ENCODE peak calls at places on chromosomes 2 and 18, in four cellular contexts. G, X, O and W are unnamed samples.

GRCh38 chr2:39851691-39852110 is 72.6 kb upstream of the THUMPD2 start:
- DNase-seq in X (no peak), G (no peak), O (no peak), W (no peak)

GRCh38 chr2:73297586-73297985 is 4.2 kb upstream of the EGR4 start:
- DNase-seq in X (no peak), G (no peak), O (no peak), W (no peak)

GRCh38 chr2:86304416-86304815 is 33.0 kb downstream of the REEP1 start:
- DNase-seq in G (no peak), X (no peak), O (no peak), W (no peak)

GRCh38 chr18:24230766-24231165 is 91.9 kb downstream of the CABYR start:
- DNase-seq in X (no peak), G (no peak), O (no peak), W (no peak)

GRCh38 chr2:186503827-186504606 is 18.0 kb downstream of the ZC3H15 start:
- DNase-seq in O (no peak), G (no peak), X (no peak), W (no peak)

GRCh38 chr2:222960126-222960525 is 91.9 kb upstream of the KCNE4 start:
- DNase-seq in G (no peak), X (no peak), O (no peak), W (no peak)

GRCh38 chr2:102770506-102770905 is 8.7 kb downstream of the TMEM182 start:
- DNase-seq in O (no peak), X (no peak), G (no peak), W (no peak)

GRCh38 chr2:215003001-215003400 is 135.4 kb downstream of the ABCA12 start:
- DNase-seq in G (no peak), O (no peak), X (no peak), W (no peak)

GRCh38 chr2:210099940-210100339 is 71.3 kb downstream of the KANSL1L start:
- DNase-seq in X (no peak), G (no peak), O (no peak), W (no peak)

GRCh38 chr18:26864658-26865057 is 849 bp downstream of the AQP4 start:
- DNase-seq in G (no peak), O (no peak), X (no peak), W (no peak)

GRCh38 chr2:109376115-109376514 is 237.7 kb downstream of the SEPTIN10 start:
- DNase-seq in X (no peak), G (peak; percentile 34), O (no peak), W (no peak)

GRCh38 chr18:61845212-61845611 is 47.6 kb downstream of the RNF152 start:
- DNase-seq in O (no peak), X (no peak), G (no peak), W (no peak)

GRCh38 chr2:96940026-96940601 is 46.3 kb downstream of the FAM178B start:
- DNase-seq in X (no peak), G (no peak), O (no peak), W (no peak)

GRCh38 chr2:235518317-235519090 is 24.7 kb downstream of the AGAP1 start:
- DNase-seq in X (no peak), G (no peak), O (no peak), W (no peak)

GRCh38 chr2:46315103-46315890 is 18.1 kb downstream of the EPAS1 start:
- DNase-seq in G (peak; percentile 95), X (no peak), O (no peak), W (peak; percentile 55)

GRCh38 chr2:241066171-241066892 is 35.8 kb downstream of the MTERF4 start:
- DNase-seq in G (peak; percentile 46), X (no peak), O (no peak), W (no peak)

GRCh38 chr2:222656544-222657446 is 903 bp upstream of the FARSB start:
- DNase-seq in G (no peak), O (no peak), X (no peak), W (no peak)

GRCh38 chr18:13568443-13569392 is 157.6 kb downstream of the FAM210A start:
- DNase-seq in G (no peak), O (no peak), X (no peak), W (no peak)

GRCh38 chr2:167675906-167676305 is 571.5 kb downstream of the STK39 start:
- DNase-seq in X (no peak), G (no peak), O (no peak), W (no peak)

GRCh38 chr2:120066708-120067547 is 54.1 kb downstream of the EPB41L5 start:
- DNase-seq in X (no peak), O (no peak), G (no peak), W (peak; percentile 11)

GRCh38 chr2:197090713-197091367 is 164.3 kb upstream of the PGAP1 start:
- DNase-seq in G (no peak), O (no peak), X (no peak), W (no peak)

GRCh38 chr18:77051581-77052296 is 80.8 kb downstream of the MBP start:
- DNase-seq in X (no peak), O (no peak), G (no peak), W (no peak)

GRCh38 chr2:36322108-36322507 is 33.5 kb upstream of the CRIM1 start:
- DNase-seq in X (no peak), O (no peak), G (no peak), W (no peak)

GRCh38 chr18:62717059-62717849 is 1.9 kb downstream of the PHLPP1 start:
- DNase-seq in G (no peak), O (peak; percentile 22), X (peak; percentile 26), W (no peak)

GRCh38 chr18:8765692-8766463 is 60.5 kb downstream of the MTCL1 start:
- DNase-seq in G (no peak), O (no peak), X (no peak), W (no peak)

GRCh38 chr2:27705851-27706622 is 42.3 kb downstream of the SLC4A1AP start:
- DNase-seq in G (peak; percentile 75), O (no peak), X (no peak), W (peak; percentile 87)

GRCh38 chr2:214995926-214996670 is 142.3 kb downstream of the ABCA12 start:
- DNase-seq in O (no peak), G (no peak), X (no peak), W (no peak)